ENCODE peak calls at places on chromosomes 16 and 17, in four cellular contexts. M, D, O and G are unnamed samples.

GRCh38 chr17:62964506-62964905 is 1.5 kb upstream of the TANC2 start:
- DNase-seq in D (no peak), O (no peak), M (no peak), G (no peak)

GRCh38 chr17:2885751-2886150 is 89.5 kb downstream of the RAP1GAP2 start:
- DNase-seq in D (no peak), O (no peak), M (no peak), G (no peak)

GRCh38 chr17:8118769-8119574 is 658 bp upstream of the ALOXE3 start:
- DNase-seq in O (peak; percentile 86), M (peak; percentile 73), D (peak; percentile 80), G (no peak)

GRCh38 chr16:31267332-31268032 is 7.7 kb downstream of the ITGAM start:
- DNase-seq in D (no peak), M (no peak), O (no peak), G (no peak)

GRCh38 chr16:54901606-54902005 is 29.1 kb upstream of the IRX5 start:
- DNase-seq in D (no peak), M (no peak), O (no peak), G (no peak)

GRCh38 chr16:30184430-30185140 is 1.2 kb downstream of the CORO1A start:
- DNase-seq in O (no peak), D (no peak), M (peak; percentile 24), G (no peak)

GRCh38 chr17:77666881-77667395 is 291.6 kb upstream of the TNRC6C start:
- DNase-seq in O (no peak), M (no peak), D (no peak), G (no peak)

GRCh38 chr16:51168755-51169154 is 17.7 kb upstream of the SALL1 start:
- DNase-seq in O (no peak), D (no peak), M (no peak), G (no peak)

GRCh38 chr17:48596735-48597491 is 3.3 kb upstream of the HOXB5 start:
- DNase-seq in M (no peak), O (no peak), D (peak; percentile 89), G (no peak)

GRCh38 chr16:65704866-65705265 is 583.0 kb upstream of the CDH11 start:
- DNase-seq in O (no peak), M (no peak), D (no peak), G (no peak)

GRCh38 chr17:21573961-21574610 is 118.2 kb upstream of the KCNJ18 start:
- DNase-seq in D (peak; percentile 68), M (no peak), O (peak; percentile 72), G (no peak)

GRCh38 chr17:41987642-41988041 is 21.0 kb downstream of the CNP start:
- DNase-seq in D (no peak), M (no peak), O (no peak), G (no peak)

GRCh38 chr16:75565640-75566039 is 539 bp upstream of the GABARAPL2 start:
- DNase-seq in M (no peak), D (no peak), O (no peak), G (no peak)

GRCh38 chr16:85553436-85554113 is 59.5 kb upstream of the GSE1 start:
- DNase-seq in D (peak; percentile 34), M (no peak), O (peak; percentile 20), G (no peak)

GRCh38 chr17:18937981-18938691 is 13.8 kb upstream of the SLC5A10 start:
- DNase-seq in D (peak; percentile 12), O (no peak), M (no peak), G (no peak)

GRCh38 chr16:80804451-80805383 is at the start of gene CDYL2:
- DNase-seq in D (peak; percentile 2), O (no peak), M (peak; percentile 63), G (no peak)

GRCh38 chr17:63911657-63912100 is 621 bp upstream of the CSHL1 start:
- DNase-seq in M (peak; percentile 84), O (peak; percentile 26), D (peak; percentile 8), G (no peak)

GRCh38 chr16:57904101-57904500 is 66.8 kb downstream of the CNGB1 start:
- DNase-seq in M (no peak), O (no peak), D (no peak), G (no peak)

GRCh38 chr17:19460695-19461094 is 49.7 kb downstream of the RNF112 start:
- DNase-seq in O (peak; percentile 37), M (no peak), D (no peak), G (no peak)

GRCh38 chr17:58997756-58998553 is 108.7 kb downstream of the TRIM37 start:
- DNase-seq in M (no peak), D (peak; percentile 40), O (no peak), G (no peak)

GRCh38 chr17:69188064-69188463 is 40.6 kb downstream of the ABCA10 start:
- DNase-seq in D (no peak), M (no peak), O (no peak), G (no peak)

GRCh38 chr17:69175812-69176517 is 34.3 kb upstream of the ABCA6 start:
- DNase-seq in M (no peak), D (peak; percentile 79), O (peak; percentile 42), G (peak; percentile 30)

GRCh38 chr17:32803544-32803943 is 73.4 kb downstream of the MYO1D start:
- DNase-seq in M (no peak), D (no peak), O (peak; percentile 89), G (no peak)

GRCh38 chr16:67336111-67336510 is 9.5 kb downstream of the LRRC36 start:
- DNase-seq in O (no peak), D (no peak), M (no peak), G (no peak)

GRCh38 chr17:72189781-72190593 is 69.2 kb downstream of the SOX9 start:
- DNase-seq in D (peak; percentile 36), O (no peak), M (no peak), G (no peak)

GRCh38 chr17:46764709-46765401 is 53.6 kb downstream of the WNT3 start:
- DNase-seq in O (peak; percentile 91), D (peak; percentile 86), M (peak; percentile 46), G (no peak)

GRCh38 chr17:18866866-18867813 is 9.2 kb downstream of the PRPSAP2 start:
- DNase-seq in M (no peak), D (no peak), O (no peak), G (no peak)

GRCh38 chr17:37087683-37088082 is 138.9 kb downstream of the AATF start:
- DNase-seq in M (no peak), O (no peak), D (no peak), G (no peak)

GRCh38 chr16:24117680-24118079 is 138.5 kb upstream of the CACNG3 start:
- DNase-seq in O (no peak), D (no peak), M (no peak), G (no peak)

GRCh38 chr16:88703486-88704309 is 2.5 kb downstream of the RNF166 start:
- DNase-seq in O (peak; percentile 59), M (no peak), D (no peak), G (no peak)

DNA sequence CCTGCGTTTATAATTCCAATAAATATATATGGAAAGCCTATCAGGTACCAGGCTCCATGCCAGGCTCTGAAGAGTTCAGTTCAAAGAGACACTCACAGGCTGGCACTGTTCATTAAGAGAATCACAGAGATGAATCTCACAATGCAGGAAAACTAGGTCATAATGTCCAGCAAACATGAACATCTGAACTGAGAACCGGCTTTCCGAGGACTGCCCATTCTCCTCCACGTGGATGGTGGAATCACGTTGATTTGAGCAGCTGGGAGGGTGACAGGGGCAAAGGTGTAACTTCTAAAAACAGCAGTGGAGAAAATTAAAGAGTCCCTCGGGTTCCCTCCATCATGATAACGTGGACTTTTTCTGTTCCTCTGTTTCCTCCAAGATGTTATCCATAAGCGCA is 10.2 kb downstream of the GP2 start:
- DNase-seq in M (no peak), O (no peak), D (no peak), G (no peak)
- H3K9me1 ChIP-seq in M (no peaks in the 10 kb centered on the region), O (no peaks in the 10 kb centered on the region), D (no peaks in the 10 kb centered on the region), G (no peaks in the 10 kb centered on the region)

GRCh38 chr17:60231234-60231633 is 81.5 kb downstream of the CA4 start:
- DNase-seq in O (peak; percentile 45), M (no peak), D (peak; percentile 39), G (no peak)

GRCh38 chr17:60229189-60229802 is 79.5 kb downstream of the CA4 start:
- DNase-seq in M (no peak), O (peak; percentile 12), D (peak; percentile 63), G (no peak)

GRCh38 chr17:60230358-60230757 is 80.6 kb downstream of the CA4 start:
- DNase-seq in D (peak; percentile 1), M (no peak), O (no peak), G (no peak)

DNA sequence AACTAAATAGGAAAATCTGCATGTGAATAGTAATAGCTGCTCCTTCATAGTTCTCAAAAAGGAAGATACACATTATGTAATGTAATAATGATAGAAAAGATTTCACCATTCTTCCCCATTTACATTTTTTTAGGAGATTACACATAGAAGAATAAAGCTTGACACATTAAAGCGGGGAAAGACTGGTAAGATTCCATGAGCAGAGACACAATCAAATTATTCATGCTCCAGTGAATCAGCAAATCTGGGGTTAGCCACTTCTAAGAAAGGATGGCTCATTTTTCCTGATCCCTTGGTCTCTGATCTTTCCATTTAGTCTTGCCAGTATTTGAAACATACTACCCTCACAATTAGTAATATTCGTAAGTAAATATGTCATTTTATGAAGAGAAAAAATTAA is 81.9 kb downstream of the CA4 start:
- DNase-seq in D (peak; percentile 58), M (no peak), O (no peak), G (no peak)
- H3K9ac ChIP-seq in D (no peak overlapping the region), M (no peak overlapping the region), O (no peak overlapping the region), G (no peak overlapping the region)

GRCh38 chr17:39543669-39544068 is 64.1 kb downstream of the NEUROD2 start:
- DNase-seq in O (no peak), M (no peak), D (no peak), G (no peak)
- H3K4me2 ChIP-seq in O (no peak overlapping the region), M (no peak overlapping the region), D (no peak overlapping the region), G (no peak overlapping the region)

DNA sequence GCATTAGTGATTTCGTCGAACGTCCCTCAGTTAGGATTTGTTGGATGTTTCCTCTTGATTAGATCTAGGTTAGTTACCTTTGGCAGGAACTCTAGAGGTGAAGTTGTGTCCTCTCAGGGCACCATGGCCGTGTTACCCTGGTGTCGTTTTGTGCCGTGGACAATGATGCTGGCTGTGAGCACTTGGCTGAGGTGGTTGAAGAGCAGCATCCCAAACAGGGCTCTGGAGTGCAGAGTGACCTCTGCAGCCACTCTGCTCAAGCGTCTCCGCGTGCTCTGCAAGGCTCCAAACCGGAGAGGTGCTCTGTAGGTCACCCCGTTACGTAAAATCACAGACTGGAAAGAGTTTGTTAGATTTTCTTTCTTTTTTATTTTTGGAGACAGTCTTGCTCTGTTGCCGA is 33.0 kb downstream of the FOXK2 start:
- DNase-seq in M (no peak), O (no peak), D (no peak), G (no peak)
- H3K9me1 ChIP-seq in M (peaks cover 4% of the 10 kb centered on the region), O (no peaks in the 10 kb centered on the region), D (peaks cover 10% of the 10 kb centered on the region), G (peaks cover 6% of the 10 kb centered on the region)

DNA sequence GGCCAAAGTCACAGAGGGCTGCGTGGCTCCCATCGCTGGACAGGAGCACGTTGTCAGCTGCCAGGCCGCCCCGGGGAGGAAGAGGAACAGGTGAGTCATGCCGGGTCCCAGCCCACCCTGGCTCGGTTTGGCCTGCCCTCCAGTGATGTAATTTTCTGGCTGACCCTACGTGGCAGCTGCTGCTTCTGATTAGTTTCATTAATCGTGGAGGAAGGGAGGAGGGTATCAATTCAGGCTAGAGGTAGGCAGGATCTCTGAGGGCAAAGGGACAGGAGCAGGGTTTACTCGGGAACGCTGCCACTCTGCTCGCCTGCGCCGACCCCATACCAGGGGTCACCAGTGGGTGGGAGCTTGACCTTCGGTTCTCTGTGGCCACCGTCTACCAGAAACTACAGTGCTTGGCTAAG is 11.7 kb upstream of the SPATA32 start:
- DNase-seq in D (no peak), M (no peak), O (peak; percentile 70), G (no peak)
- H3K9ac ChIP-seq in D (no peak overlapping the region), M (no peak overlapping the region), O (no peak overlapping the region), G (no peak overlapping the region)